ENCODE peak calls at places on chromosomes 12 and 14, in five cellular contexts. W is stimulated activated CD4-positive, alpha-beta T cell treated with anti-CD3 and anti-CD28 coated beads, Interleukin-1b, Interleukin-23, amount 100 ng/mL, for 1 hour; S is EL; U is T-cell; O is ELR. R is an unnamed sample.

GRCh38 chr12:19095869-19096480 is 33.6 kb upstream of the PLEKHA5 start:
- DNase-seq in W (no peak), S (peak; percentile 18), U (no peak), O (peak; percentile 50), R (peak; percentile 15)

GRCh38 chr14:75523771-75524171 is 1.5 kb downstream of the BATF start:
- DNase-seq in W (no peak), S (peak; percentile 57), U (no peak), O (peak; percentile 63), R (peak; percentile 58)

GRCh38 chr12:92070864-92071445 is 74.7 kb downstream of the BTG1 start:
- DNase-seq in W (no peak), S (no peak), U (no peak), O (peak; percentile 38), R (no peak)

GRCh38 chr12:111758120-111758561 is 8.6 kb upstream of the ALDH2 start:
- DNase-seq in W (no peak), S (no peak), U (no peak), O (no peak), R (peak; percentile 27)

GRCh38 chr14:77076118-77076631 is 21.9 kb upstream of the CIPC start:
- DNase-seq in W (no peak), S (no peak), U (no peak), O (no peak), R (peak; percentile 81)

GRCh38 chr12:113049976-113050742 is 6.4 kb upstream of the DTX1 start:
- DNase-seq in W (no peak), S (peak; percentile 22), U (no peak), O (peak; percentile 58), R (no peak)

GRCh38 chr12:27493260-27493935 is 30.6 kb upstream of the PPFIBP1 start:
- DNase-seq in W (no peak), S (peak; percentile 54), U (no peak), O (peak; percentile 69), R (peak; percentile 47)

GRCh38 chr12:98060421-98060820 is 455.0 kb upstream of the TMPO start:
- DNase-seq in W (no peak), S (no peak), U (no peak), O (no peak), R (no peak)

GRCh38 chr14:36215217-36215598 is 38.7 kb upstream of the PTCSC3 start:
- DNase-seq in W (no peak), S (no peak), U (no peak), O (no peak), R (no peak)

GRCh38 chr14:105019861-105020814 is 745 bp downstream of the CDCA4 start:
- DNase-seq in W (peak; percentile 22), S (no peak), U (peak; percentile 39), O (peak; percentile 57), R (no peak)

R was measured in LHCN-M2.